ENCODE peak calls at places on chromosomes 1 and 21, in four cellular contexts. One of them, this sample, is unnamed.

GRCh38 chr1:154975409-154976205 is 1.1 kb downstream of the CKS1B start:
- DNase-seq in NCI-H2081: peak; percentile 52
- DNase-seq in activated CD4-positive, alpha-beta T cell treated with anti-CD3 and anti-CD28 coated beads, Interleukin-2, amount 50 U/mL, for 1 hour: peak; percentile 34
- DNase-seq in CMK: no peak
- DNase-seq in this sample: no peak

GRCh38 chr1:100583827-100584226 is 45.9 kb downstream of the GPR88 start:
- DNase-seq in activated CD4-positive, alpha-beta T cell treated with anti-CD3 and anti-CD28 coated beads, Interleukin-2, amount 50 U/mL, for 1 hour: no peak
- DNase-seq in CMK: no peak
- DNase-seq in NCI-H2081: no peak
- DNase-seq in this sample: no peak

GRCh38 chr21:42561742-42562141 is 48.1 kb downstream of the SLC37A1 start:
- DNase-seq in NCI-H2081: peak; percentile 95
- DNase-seq in CMK: no peak
- DNase-seq in activated CD4-positive, alpha-beta T cell treated with anti-CD3 and anti-CD28 coated beads, Interleukin-2, amount 50 U/mL, for 1 hour: no peak
- DNase-seq in this sample: no peak

GRCh38 chr1:30748699-30749401 is 8.7 kb downstream of the LAPTM5 start:
- DNase-seq in activated CD4-positive, alpha-beta T cell treated with anti-CD3 and anti-CD28 coated beads, Interleukin-2, amount 50 U/mL, for 1 hour: peak; percentile 43
- DNase-seq in NCI-H2081: no peak
- DNase-seq in CMK: no peak
- DNase-seq in this sample: no peak

GRCh38 chr1:199044191-199044590 is 405.4 kb downstream of the PTPRC start:
- DNase-seq in CMK: no peak
- DNase-seq in NCI-H2081: no peak
- DNase-seq in activated CD4-positive, alpha-beta T cell treated with anti-CD3 and anti-CD28 coated beads, Interleukin-2, amount 50 U/mL, for 1 hour: no peak
- DNase-seq in this sample: no peak

GRCh38 chr1:235642021-235642942 is 7.3 kb downstream of the GNG4 start:
- DNase-seq in activated CD4-positive, alpha-beta T cell treated with anti-CD3 and anti-CD28 coated beads, Interleukin-2, amount 50 U/mL, for 1 hour: peak; percentile 63
- DNase-seq in CMK: peak; percentile 25
- DNase-seq in NCI-H2081: peak; percentile 85
- DNase-seq in this sample: no peak

GRCh38 chr1:57222307-57222706 is 201.6 kb downstream of the DAB1 start:
- DNase-seq in CMK: no peak
- DNase-seq in NCI-H2081: no peak
- DNase-seq in activated CD4-positive, alpha-beta T cell treated with anti-CD3 and anti-CD28 coated beads, Interleukin-2, amount 50 U/mL, for 1 hour: no peak
- DNase-seq in this sample: no peak

GRCh38 chr1:164783778-164784555 is 225.0 kb downstream of the PBX1 start:
- DNase-seq in activated CD4-positive, alpha-beta T cell treated with anti-CD3 and anti-CD28 coated beads, Interleukin-2, amount 50 U/mL, for 1 hour: no peak
- DNase-seq in CMK: no peak
- DNase-seq in NCI-H2081: no peak
- DNase-seq in this sample: peak; percentile 70

GRCh38 chr1:147641695-147642592 is 28.4 kb downstream of the ACP6 start:
- DNase-seq in NCI-H2081: peak; percentile 67
- DNase-seq in activated CD4-positive, alpha-beta T cell treated with anti-CD3 and anti-CD28 coated beads, Interleukin-2, amount 50 U/mL, for 1 hour: peak; percentile 45
- DNase-seq in CMK: no peak
- DNase-seq in this sample: no peak

GRCh38 chr1:12056331-12056841 is 6.7 kb upstream of the TNFRSF8 start:
- DNase-seq in NCI-H2081: no peak
- DNase-seq in activated CD4-positive, alpha-beta T cell treated with anti-CD3 and anti-CD28 coated beads, Interleukin-2, amount 50 U/mL, for 1 hour: no peak
- DNase-seq in CMK: no peak
- DNase-seq in this sample: no peak

GRCh38 chr1:52552236-52552504 is 722 bp downstream of the TUT4 start:
- DNase-seq in CMK: peak; percentile 30
- DNase-seq in NCI-H2081: peak; percentile 52
- DNase-seq in activated CD4-positive, alpha-beta T cell treated with anti-CD3 and anti-CD28 coated beads, Interleukin-2, amount 50 U/mL, for 1 hour: peak; percentile 73
- DNase-seq in this sample: no peak

GRCh38 chr1:58968360-58968952 is 184.6 kb upstream of the JUN start:
- DNase-seq in activated CD4-positive, alpha-beta T cell treated with anti-CD3 and anti-CD28 coated beads, Interleukin-2, amount 50 U/mL, for 1 hour: no peak
- DNase-seq in CMK: peak; percentile 32
- DNase-seq in NCI-H2081: no peak
- DNase-seq in this sample: no peak

GRCh38 chr1:953524-954320 is 5.3 kb downstream of the NOC2L start:
- DNase-seq in CMK: no peak
- DNase-seq in NCI-H2081: no peak
- DNase-seq in activated CD4-positive, alpha-beta T cell treated with anti-CD3 and anti-CD28 coated beads, Interleukin-2, amount 50 U/mL, for 1 hour: no peak
- DNase-seq in this sample: no peak

GRCh38 chr21:45528981-45529784 is 13.1 kb downstream of the SLC19A1 start:
- DNase-seq in activated CD4-positive, alpha-beta T cell treated with anti-CD3 and anti-CD28 coated beads, Interleukin-2, amount 50 U/mL, for 1 hour: no peak
- DNase-seq in NCI-H2081: no peak
- DNase-seq in CMK: no peak
- DNase-seq in this sample: peak; percentile 61

This sample was measured in posterior cingulate gyrus.